ENCODE peak calls at places on chromosomes 12 and 14, in nine cellular contexts. N, C, I, Z, Q, G, S, E and D are unnamed samples.

GRCh38 chr12:4089147-4089606 is 184.4 kb upstream of the CCND2 start:
- DNase-seq in Q (no peak), C (no peak), I (no peak), S (no peak), G (no peak), Z (no peak), N (no peak), E (no peak), D (no peak)

GRCh38 chr14:34029921-34030334 is 79.1 kb upstream of the EGLN3 start:
- DNase-seq in Q (no peak), Z (no peak), I (no peak), G (no peak), C (peak), N (no peak), S (no peak), E (no peak), D (peak)

GRCh38 chr14:55328317-55328716 is 57.1 kb downstream of the FBXO34 start:
- DNase-seq in C (no peak), E (no peak), S (no peak), I (no peak), G (no peak), Q (no peak), Z (no peak), N (no peak), D (no peak)

GRCh38 chr14:68104518-68104917 is 284.9 kb downstream of the RAD51B start:
- DNase-seq in S (no peak), N (no peak), Q (no peak), G (no peak), I (no peak), C (no peak), Z (no peak), E (no peak), D (no peak)

GRCh38 chr14:101854366-101854765 is 92.9 kb downstream of the PPP2R5C start:
- DNase-seq in I (no peak), C (peak), N (no peak), G (peak), E (no peak), Z (no peak), Q (no peak), S (no peak), D (no peak)

GRCh38 chr12:5745251-5745888 is 199.7 kb downstream of the ANO2 start:
- DNase-seq in N (peak), I (peak), Q (peak), C (peak), Z (no peak), S (peak), G (peak), E (peak), D (peak)

GRCh38 chr12:43241971-43242370 is 310.0 kb downstream of the ADAMTS20 start:
- DNase-seq in Q (no peak), G (no peak), I (no peak), S (no peak), Z (no peak), N (no peak), E (no peak), C (no peak), D (no peak)

GRCh38 chr14:45610303-45610702 is 357.3 kb upstream of the MIS18BP1 start:
- DNase-seq in Z (no peak), Q (peak), C (no peak), I (peak), N (no peak), S (no peak), E (no peak), G (no peak), D (no peak)

GRCh38 chr12:69897744-69898143 is 72.7 kb downstream of the MYRFL start:
- DNase-seq in N (peak), S (no peak), E (no peak), Z (no peak), I (peak), C (no peak), G (no peak), Q (peak), D (peak)

GRCh38 chr12:56749364-56749763 is 2.8 kb downstream of the PRIM1 start:
- DNase-seq in E (no peak), G (no peak), Q (no peak), I (no peak), Z (no peak), C (no peak), N (no peak), S (no peak), D (no peak)

GRCh38 chr14:72104011-72104613 is 171.9 kb downstream of the RGS6 start:
- DNase-seq in I (peak), S (no peak), Z (no peak), N (no peak), Q (no peak), G (peak), E (peak), C (peak), D (peak)

GRCh38 chr12:47742253-47742825 is 16.3 kb downstream of the RAPGEF3 start:
- DNase-seq in N (no peak), E (peak), G (peak), Q (no peak), S (peak), I (peak), Z (peak), C (peak), D (peak)

GRCh38 chr14:33567736-33568124 is 383.1 kb downstream of the EGLN3 start:
- DNase-seq in Z (no peak), S (no peak), N (no peak), I (no peak), C (no peak), E (no peak), G (no peak), Q (no peak), D (no peak)

GRCh38 chr12:24861751-24862575 is 86.9 kb downstream of the BCAT1 start:
- DNase-seq in I (no peak), C (peak), S (no peak), Z (no peak), N (no peak), E (no peak), G (no peak), Q (no peak), D (peak)

GRCh38 chr12:43284441-43284840 is 267.6 kb downstream of the ADAMTS20 start:
- DNase-seq in G (no peak), S (no peak), Q (no peak), C (no peak), I (no peak), N (no peak), Z (no peak), E (no peak), D (no peak)

GRCh38 chr12:100539209-100539608 is 34.3 kb upstream of the GAS2L3 start:
- DNase-seq in Z (no peak), G (peak), Q (no peak), C (no peak), N (no peak), E (no peak), S (no peak), I (peak), D (peak)